ENCODE peak calls at places on chromosomes 11 and 22, in eight cellular contexts. R, L, M, D, U, T, V and O are unnamed samples.

GRCh38 chr11:27468209-27468608 is 4.4 kb downstream of the LGR4 start:
- DNase-seq in R (no peak), L (no peak), M (no peak), D (no peak), U (no peak), T (no peak), V (no peak), O (no peak)

GRCh38 chr22:23533328-23533762 is 46.7 kb downstream of the IGLL1 start:
- DNase-seq in R (peak), L (no peak), M (peak), D (peak), U (no peak), T (peak), V (no peak), O (peak)

GRCh38 chr11:14642873-14643696 is 519 bp upstream of the PDE3B start:
- DNase-seq in R (peak), L (no peak), M (peak), D (no peak), U (no peak), T (peak), V (no peak), O (no peak)

GRCh38 chr11:12175694-12176241 is 65.4 kb downstream of the MICAL2 start:
- DNase-seq in R (no peak), L (no peak), M (no peak), D (no peak), U (no peak), T (no peak), V (no peak), O (no peak)

GRCh38 chr11:48028909-48029685 is 48.7 kb downstream of the PTPRJ start:
- DNase-seq in R (no peak), L (no peak), M (no peak), D (no peak), U (peak), T (no peak), V (no peak), O (no peak)

GRCh38 chr11:72989727-72990126 is 152.4 kb downstream of the FCHSD2 start:
- DNase-seq in R (no peak), L (no peak), M (no peak), D (no peak), U (no peak), T (no peak), V (no peak), O (no peak)

GRCh38 chr22:16972311-16972710 is 35.7 kb downstream of the GAB4 start:
- DNase-seq in R (no peak), L (no peak), M (no peak), D (no peak), U (no peak), T (no peak), V (no peak), O (no peak)

GRCh38 chr11:103031834-103032233 is 60.1 kb downstream of the DCUN1D5 start:
- DNase-seq in R (no peak), L (no peak), M (no peak), D (no peak), U (no peak), T (no peak), V (no peak), O (no peak)